ENCODE peak calls at places on chromosomes 11 and 22, in four cellular contexts. One of them, this sample, is unnamed.

GRCh38 chr11:61335355-61335710 is 2.3 kb downstream of the TKFC start:
- DNase-seq in K562: peak
- DNase-seq in HEK293T: no peak
- DNase-seq in HepG2: no peak
- DNase-seq in this sample: no peak

GRCh38 chr11:15816270-15816871 is 540.0 kb downstream of the SOX6 start:
- DNase-seq in HEK293T: no peak
- DNase-seq in HepG2: no peak
- DNase-seq in K562: no peak
- DNase-seq in this sample: no peak

GRCh38 chr11:116955548-116955947 is 118.1 kb upstream of the APOA1 start:
- DNase-seq in HEK293T: no peak
- DNase-seq in HepG2: no peak
- DNase-seq in K562: no peak
- DNase-seq in this sample: no peak

GRCh38 chr11:102981324-102981910 is 25.9 kb upstream of the MMP13 start:
- DNase-seq in K562: no peak
- DNase-seq in HEK293T: no peak
- DNase-seq in HepG2: no peak
- DNase-seq in this sample: no peak

GRCh38 chr11:102426570-102426969 is 26.0 kb downstream of the TMEM123 start:
- DNase-seq in HEK293T: no peak
- DNase-seq in HepG2: no peak
- DNase-seq in K562: no peak
- DNase-seq in this sample: no peak

GRCh38 chr11:69409812-69410645 is 71.4 kb upstream of the LINC01488 start:
- DNase-seq in HEK293T: no peak
- DNase-seq in HepG2: no peak
- DNase-seq in K562: peak
- DNase-seq in this sample: no peak

GRCh38 chr22:38901111-38901641 is 29.2 kb upstream of the CBX6 start:
- DNase-seq in HEK293T: no peak
- DNase-seq in HepG2: no peak
- DNase-seq in K562: no peak
- DNase-seq in this sample: no peak

GRCh38 chr11:92976681-92977080 is 7.2 kb downstream of the MTNR1B start:
- DNase-seq in HEK293T: no peak
- DNase-seq in HepG2: no peak
- DNase-seq in K562: no peak
- DNase-seq in this sample: no peak

GRCh38 chr22:31243339-31244043 is 31.4 kb downstream of the LIMK2 start:
- DNase-seq in HepG2: no peak
- DNase-seq in K562: no peak
- DNase-seq in HEK293T: no peak
- DNase-seq in this sample: no peak

GRCh38 chr11:44269369-44270351 is 40.3 kb downstream of the ALX4 start:
- DNase-seq in HepG2: no peak
- DNase-seq in HEK293T: no peak
- DNase-seq in K562: peak
- DNase-seq in this sample: no peak

DNA sequence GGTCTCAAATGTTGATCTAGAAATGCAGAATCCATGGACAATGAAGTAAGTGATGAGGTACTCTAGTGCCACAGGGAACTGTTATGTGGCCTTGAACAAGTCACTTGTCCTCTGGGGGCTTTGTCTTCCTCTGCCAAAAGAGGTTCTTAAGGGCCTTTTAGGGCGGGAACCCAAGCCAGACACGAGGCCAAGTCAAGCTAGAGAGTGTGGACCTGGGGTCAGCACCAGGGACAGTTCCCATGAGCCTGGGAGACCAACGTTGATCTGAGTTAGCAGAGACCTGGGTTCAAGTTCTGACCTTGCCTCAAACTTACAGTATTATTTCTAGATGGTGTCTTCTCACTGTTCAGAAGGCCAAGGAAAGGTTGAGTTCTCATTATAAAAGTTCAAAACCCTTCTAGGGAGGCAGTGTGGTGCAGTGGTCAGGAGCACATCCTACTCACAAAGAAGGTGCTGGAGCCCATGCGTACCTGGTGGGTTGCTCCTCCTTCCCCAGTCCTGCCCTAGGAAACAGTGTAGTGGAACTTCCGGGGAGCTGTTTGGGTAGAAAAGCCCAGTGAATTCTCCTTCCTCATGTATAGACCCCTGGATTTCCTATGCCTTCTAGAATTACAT is 121.5 kb downstream of the CHST1 start:
- DNase-seq in HepG2: no peak
- DNase-seq in HEK293T: peak
- DNase-seq in K562: peak
- DNase-seq in this sample: peak
- TF ChIP-seq ELF4 in HepG2: no peak
- TF ChIP-seq ELF4 in HEK293T: no peak
- TF ChIP-seq ELF4 in K562: no peak
- TF ChIP-seq ELF4 in this sample: no peak

GRCh38 chr11:113410414-113411135 is 23.0 kb downstream of the ANKK1 start:
- DNase-seq in HepG2: no peak
- DNase-seq in K562: no peak
- DNase-seq in HEK293T: no peak
- DNase-seq in this sample: no peak

GRCh38 chr11:113408887-113409286 is 21.3 kb downstream of the ANKK1 start:
- DNase-seq in K562: no peak
- DNase-seq in HEK293T: no peak
- DNase-seq in HepG2: no peak
- DNase-seq in this sample: no peak

GRCh38 chr11:113411536-113411935 is 24.0 kb downstream of the ANKK1 start:
- DNase-seq in HepG2: no peak
- DNase-seq in K562: no peak
- DNase-seq in HEK293T: no peak
- DNase-seq in this sample: no peak

GRCh38 chr11:113415343-113415742 is 27.8 kb downstream of the ANKK1 start:
- DNase-seq in HEK293T: no peak
- DNase-seq in K562: no peak
- DNase-seq in HepG2: no peak
- DNase-seq in this sample: no peak

DNA sequence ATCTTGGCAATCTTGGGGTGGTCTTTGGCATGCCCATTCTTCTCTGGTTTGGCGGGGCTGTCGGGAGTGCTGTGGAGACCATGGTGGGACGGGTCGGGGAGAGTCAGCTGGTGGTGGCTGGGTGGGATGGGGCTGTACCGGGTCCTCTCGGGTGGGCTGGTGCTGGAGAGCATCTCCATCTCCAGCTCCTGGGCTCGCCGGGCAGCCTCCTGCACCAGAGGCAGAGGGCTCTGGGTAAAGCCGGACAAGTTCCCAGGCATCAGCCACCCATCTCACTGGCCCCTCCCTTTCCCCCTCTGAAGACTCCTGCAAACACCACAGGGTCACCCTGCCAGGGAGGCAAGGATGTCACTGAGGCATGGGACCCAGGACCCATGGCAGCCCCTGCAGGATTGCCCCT is 25.1 kb downstream of the ANKK1 start:
- DNase-seq in HEK293T: no peak
- DNase-seq in HepG2: no peak
- DNase-seq in K562: no peak
- DNase-seq in this sample: no peak
- TF ChIP-seq ELF4 in HEK293T: no peak
- TF ChIP-seq ELF4 in HepG2: no peak
- TF ChIP-seq ELF4 in K562: no peak
- TF ChIP-seq ELF4 in this sample: no peak

GRCh38 chr22:47625013-47625385 is 862.5 kb downstream of the TBC1D22A start:
- DNase-seq in HepG2: no peak
- DNase-seq in K562: no peak
- DNase-seq in HEK293T: no peak
- DNase-seq in this sample: no peak

GRCh38 chr22:47622541-47622940 is 860.1 kb downstream of the TBC1D22A start:
- DNase-seq in HepG2: no peak
- DNase-seq in HEK293T: no peak
- DNase-seq in K562: no peak
- DNase-seq in this sample: no peak

GRCh38 chr22:47623740-47624103 is 861.3 kb downstream of the TBC1D22A start:
- DNase-seq in K562: no peak
- DNase-seq in HepG2: no peak
- DNase-seq in HEK293T: no peak
- DNase-seq in this sample: no peak

GRCh38 chr22:47624277-47625012 is 862.0 kb downstream of the TBC1D22A start:
- DNase-seq in HepG2: no peak
- DNase-seq in HEK293T: no peak
- DNase-seq in K562: no peak
- DNase-seq in this sample: no peak

GRCh38 chr22:47623056-47623739 is 860.7 kb downstream of the TBC1D22A start:
- DNase-seq in HEK293T: no peak
- DNase-seq in HepG2: no peak
- DNase-seq in K562: no peak
- DNase-seq in this sample: no peak
- TF ChIP-seq ELF4 in HEK293T: no peak
- TF ChIP-seq ELF4 in HepG2: no peak
- TF ChIP-seq ELF4 in K562: no peak
- TF ChIP-seq ELF4 in this sample: no peak

DNA sequence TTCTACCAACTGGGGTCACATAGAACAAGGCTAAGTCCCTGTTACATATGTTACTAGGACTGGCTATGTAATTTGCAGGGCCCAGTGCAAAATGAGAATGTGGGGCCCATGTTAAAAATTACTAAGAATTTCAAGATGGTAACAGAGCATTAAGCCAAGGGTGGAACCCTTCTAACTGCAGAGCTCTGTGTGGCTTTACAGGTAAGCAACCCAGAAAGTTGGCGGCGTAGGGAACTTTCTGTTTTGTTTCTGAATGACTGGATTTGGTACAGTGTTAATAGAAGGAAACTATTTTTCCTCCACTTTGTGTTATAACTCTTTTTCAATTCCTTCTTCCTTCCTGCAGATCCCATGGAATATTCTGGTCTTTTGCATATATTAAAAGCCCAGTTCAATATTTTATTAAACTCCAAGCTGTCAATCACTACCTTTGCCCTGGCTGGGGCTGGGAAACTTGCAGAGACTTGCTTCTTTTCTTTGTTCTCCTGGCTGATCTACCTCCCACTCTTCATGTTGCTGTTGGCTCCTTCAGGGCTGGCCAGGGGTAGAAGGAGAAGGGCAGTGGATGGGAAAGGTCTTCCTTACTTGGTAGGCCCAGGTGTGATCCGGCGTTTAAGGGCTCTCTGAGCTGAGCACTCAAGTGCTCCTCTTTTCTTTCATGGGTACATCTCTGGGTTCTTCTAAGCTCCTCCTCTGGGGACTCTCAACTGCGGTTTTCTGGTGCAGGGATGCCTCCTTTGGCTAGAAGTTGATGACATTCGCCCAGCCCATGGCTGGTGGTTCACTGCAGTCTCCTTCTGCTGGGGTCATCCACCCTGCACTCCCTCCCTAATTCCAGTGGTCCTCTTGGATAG is 67.7 kb downstream of the SNX19 start:
- DNase-seq in HEK293T: no peak
- DNase-seq in HepG2: no peak
- DNase-seq in K562: no peak
- DNase-seq in this sample: no peak
- TF ChIP-seq ELF4 in HEK293T: no peak
- TF ChIP-seq ELF4 in HepG2: no peak
- TF ChIP-seq ELF4 in K562: no peak
- TF ChIP-seq ELF4 in this sample: no peak

GRCh38 chr11:62548545-62549335 is 2.1 kb upstream of the AHNAK start:
- DNase-seq in HepG2: peak
- DNase-seq in HEK293T: no peak
- DNase-seq in K562: peak
- DNase-seq in this sample: no peak
- TF ChIP-seq ELF4 in HepG2: no peak
- TF ChIP-seq ELF4 in HEK293T: no peak
- TF ChIP-seq ELF4 in K562: no peak
- TF ChIP-seq ELF4 in this sample: no peak

DNA sequence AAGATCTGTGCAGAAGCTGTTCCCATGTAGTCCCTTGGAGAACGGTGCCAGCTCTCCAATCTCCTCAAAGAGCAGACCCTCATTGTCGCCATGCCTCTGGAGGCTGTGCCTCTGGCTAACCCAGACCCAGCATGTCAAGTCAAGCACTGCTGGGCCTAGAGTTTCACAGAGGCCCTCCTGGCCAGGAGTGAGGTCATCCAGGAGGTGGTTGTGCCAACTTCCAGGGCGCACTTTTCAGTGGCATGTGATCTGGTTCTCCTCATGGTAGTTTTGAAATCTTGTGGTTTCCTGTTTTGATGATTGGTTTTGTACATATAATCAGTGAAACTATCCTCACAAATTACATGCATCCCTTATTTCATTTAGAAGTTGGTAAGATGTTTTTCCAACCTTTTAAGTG is 78.9 kb downstream of the PPFIBP2 start:
- DNase-seq in K562: no peak
- DNase-seq in HEK293T: no peak
- DNase-seq in HepG2: no peak
- DNase-seq in this sample: no peak
- TF ChIP-seq ELF4 in K562: no peak
- TF ChIP-seq ELF4 in HEK293T: no peak
- TF ChIP-seq ELF4 in HepG2: no peak
- TF ChIP-seq ELF4 in this sample: no peak

DNA sequence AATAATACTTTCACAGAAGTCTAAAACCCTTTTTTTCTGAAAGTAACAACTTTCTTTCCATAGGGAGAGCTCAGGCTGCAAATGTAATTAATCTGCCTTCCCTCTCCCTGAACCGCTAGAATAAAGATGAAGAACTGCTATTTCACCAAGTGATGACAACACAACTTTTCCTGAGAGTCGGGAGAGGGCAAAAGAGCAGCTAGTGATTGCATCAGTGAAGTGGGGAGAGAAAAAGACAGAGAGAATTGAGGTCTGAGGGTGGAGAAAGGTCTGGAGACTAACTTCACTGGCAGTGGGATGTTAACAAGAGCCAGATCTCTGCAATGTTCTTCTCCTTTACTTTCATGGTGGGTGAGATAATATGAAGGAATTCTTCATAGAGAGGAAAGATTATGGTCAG is 10.9 kb upstream of the MPEG1 start:
- DNase-seq in HepG2: no peak
- DNase-seq in K562: no peak
- DNase-seq in HEK293T: no peak
- DNase-seq in this sample: no peak
- TF ChIP-seq ELF4 in HepG2: no peak
- TF ChIP-seq ELF4 in K562: no peak
- TF ChIP-seq ELF4 in HEK293T: no peak
- TF ChIP-seq ELF4 in this sample: no peak

This sample was measured in WTC11.